ENCODE peak calls at places on chromosomes 12 and 14, in eight cellular contexts. A, D, W, P, Y, M, S and F are unnamed samples.

GRCh38 chr12:13539051-13539450 is 342.5 kb downstream of the EMP1 start:
- DNase-seq in A (no peak), D (no peak), W (no peak), P (no peak), Y (no peak), M (no peak), S (no peak), F (no peak)

GRCh38 chr12:1796515-1797010 is 23.8 kb upstream of the LRTM2 start:
- DNase-seq in A (no peak), D (no peak), W (no peak), P (peak), Y (no peak), M (peak), S (no peak), F (no peak)

GRCh38 chr14:32633214-32633864 is 304.2 kb downstream of the AKAP6 start:
- DNase-seq in A (no peak), D (no peak), W (no peak), P (no peak), Y (no peak), M (no peak), S (no peak), F (no peak)

GRCh38 chr14:23182372-23183014 is 967 bp downstream of the SLC7A8 start:
- DNase-seq in A (no peak), D (no peak), W (no peak), P (peak), Y (no peak), M (no peak), S (no peak), F (peak)

GRCh38 chr12:75684678-75685620 is 173.5 kb upstream of the KRR1 start:
- DNase-seq in A (no peak), D (no peak), W (peak), P (no peak), Y (no peak), M (no peak), S (peak), F (no peak)

GRCh38 chr12:25423355-25423754 is 129.7 kb downstream of the LMNTD1 start:
- DNase-seq in A (no peak), D (no peak), W (peak), P (no peak), Y (no peak), M (no peak), S (no peak), F (no peak)

GRCh38 chr12:125065753-125066570 is 727 bp downstream of the AACS start:
- DNase-seq in A (no peak), D (no peak), W (no peak), P (no peak), Y (no peak), M (no peak), S (no peak), F (no peak)

GRCh38 chr14:54881761-54882401 is 20.7 kb downstream of the GCH1 start:
- DNase-seq in A (no peak), D (no peak), W (no peak), P (peak), Y (no peak), M (peak), S (peak), F (no peak)

GRCh38 chr14:77485901-77486678 is 12.5 kb downstream of the ISM2 start:
- DNase-seq in A (no peak), D (no peak), W (peak), P (no peak), Y (no peak), M (no peak), S (peak), F (no peak)

GRCh38 chr14:74843653-74844052 is 32.3 kb downstream of the PROX2 start:
- DNase-seq in A (no peak), D (no peak), W (peak), P (no peak), Y (no peak), M (no peak), S (peak), F (no peak)

GRCh38 chr14:22535126-22535525 is 53.9 kb downstream of the DAD1 start:
- DNase-seq in A (no peak), D (no peak), W (no peak), P (no peak), Y (no peak), M (no peak), S (no peak), F (no peak)

GRCh38 chr14:50937325-50937724 is 7.0 kb downstream of the PYGL start:
- DNase-seq in A (no peak), D (no peak), W (peak), P (no peak), Y (no peak), M (no peak), S (peak), F (no peak)

GRCh38 chr14:22432348-22432976 is 156.6 kb downstream of the DAD1 start:
- DNase-seq in A (no peak), D (no peak), W (peak), P (no peak), Y (peak), M (peak), S (peak), F (no peak)

GRCh38 chr12:91958816-91959215 is 186.8 kb downstream of the BTG1 start:
- DNase-seq in A (no peak), D (no peak), W (peak), P (no peak), Y (no peak), M (peak), S (peak), F (no peak)

GRCh38 chr12:108284163-108284562 is 54.9 kb downstream of the CMKLR1 start:
- DNase-seq in A (no peak), D (no peak), W (no peak), P (peak), Y (no peak), M (no peak), S (no peak), F (no peak)

GRCh38 chr12:132143328-132144071 is 619 bp downstream of the DDX51 start:
- DNase-seq in A (no peak), D (no peak), W (no peak), P (peak), Y (no peak), M (peak), S (no peak), F (peak)

GRCh38 chr12:28191690-28192089 is 1.4 kb downstream of the CCDC91 start:
- DNase-seq in A (no peak), D (no peak), W (peak), P (no peak), Y (no peak), M (peak), S (peak), F (no peak)

GRCh38 chr12:109820921-109821381 is 12.2 kb downstream of the TRPV4 start:
- DNase-seq in A (no peak), D (no peak), W (no peak), P (no peak), Y (no peak), M (no peak), S (no peak), F (no peak)

DNA sequence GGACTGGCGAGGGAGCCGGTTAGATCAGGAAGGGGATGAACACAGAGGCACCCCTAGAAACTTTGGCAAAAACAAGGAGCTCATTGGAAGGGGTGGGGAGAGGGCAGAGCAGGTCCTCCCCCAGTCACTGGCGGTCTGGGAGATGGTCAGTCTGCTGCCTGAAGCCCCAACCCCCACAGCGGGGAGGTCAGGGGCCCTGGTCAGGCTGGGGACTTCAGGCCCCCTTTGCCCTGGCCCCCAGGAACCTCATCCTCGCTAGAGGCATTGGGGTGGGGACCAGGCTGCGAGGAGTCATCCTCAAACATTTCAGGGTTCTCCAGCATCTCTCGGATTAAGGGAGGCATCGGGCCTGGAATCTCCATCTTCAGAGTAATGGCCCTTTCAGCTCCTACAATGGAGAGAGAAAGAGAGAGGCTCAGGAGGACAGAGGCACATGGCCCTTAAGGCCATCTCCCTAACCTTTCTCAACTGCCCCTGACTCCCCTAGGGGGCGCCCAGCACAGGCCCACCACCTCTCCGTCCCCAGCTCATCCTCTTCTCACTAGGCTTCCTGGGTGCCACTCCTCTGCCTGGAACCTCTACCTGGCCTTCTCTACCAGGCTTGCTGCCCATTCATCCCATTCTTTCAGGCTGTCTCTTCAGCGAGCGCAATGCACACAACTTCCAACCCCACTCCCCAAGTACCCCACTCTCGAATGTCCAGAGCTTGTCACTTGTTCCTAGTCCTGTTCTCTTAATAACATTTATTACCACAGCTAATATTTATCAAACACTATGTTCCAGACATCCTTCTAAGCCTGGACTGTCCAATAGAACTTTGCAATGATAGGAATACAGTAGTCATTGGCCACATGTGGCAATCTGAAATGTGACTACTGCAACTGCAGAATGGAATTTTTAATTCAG is 4.7 kb upstream of the ITGB7 start:
- DNase-seq in A (no peak), D (no peak), W (no peak), P (no peak), Y (no peak), M (peak), S (no peak), F (no peak)
- TF ChIP-seq CTCF in A (peak), D (peak), W (peak), P (no peak), Y (peak), M (peak), S (peak), F (no peak)

DNA sequence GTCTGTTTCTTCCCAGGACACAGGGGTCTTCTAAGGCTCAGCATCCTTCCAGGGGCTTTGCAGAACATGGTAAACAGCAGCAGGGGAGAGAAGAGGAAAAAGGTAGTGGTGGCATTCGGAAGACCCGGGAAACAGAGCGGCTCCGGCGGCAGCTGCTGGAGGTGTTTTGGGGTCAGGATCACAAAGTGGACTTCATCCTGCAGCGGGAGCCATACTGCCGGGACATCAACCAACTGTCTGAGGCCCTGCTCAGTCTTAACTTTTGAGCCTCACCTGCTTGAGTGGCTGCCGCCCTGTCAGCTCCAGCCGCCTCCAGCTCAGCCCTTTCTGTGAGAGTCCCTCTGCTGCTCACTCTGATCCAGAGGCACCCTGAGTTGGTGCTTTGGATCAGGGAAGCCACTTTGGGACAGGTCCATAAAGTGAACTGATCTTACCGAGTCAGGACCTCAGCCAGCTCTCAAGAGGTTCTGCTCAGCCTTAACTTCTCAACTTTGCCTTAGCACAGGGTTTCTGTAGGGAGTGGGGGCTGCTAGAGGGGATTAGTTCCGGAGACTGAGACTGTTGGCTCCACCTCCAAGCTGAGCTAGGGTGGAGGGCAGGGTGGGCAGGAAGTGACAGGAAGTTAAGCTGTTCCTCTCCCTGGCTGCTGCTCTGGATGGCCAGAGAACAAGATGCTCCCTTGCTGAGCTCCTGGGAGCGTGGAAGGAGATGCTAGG is 5.4 kb downstream of the SDR39U1 start:
- DNase-seq in A (no peak), D (no peak), W (no peak), P (no peak), Y (no peak), M (no peak), S (no peak), F (no peak)
- H3K4me3 ChIP-seq in A (no peak), D (no peak), W (no peak), P (no peak), Y (no peak), M (no peak), S (no peak), F (no peak)

DNA sequence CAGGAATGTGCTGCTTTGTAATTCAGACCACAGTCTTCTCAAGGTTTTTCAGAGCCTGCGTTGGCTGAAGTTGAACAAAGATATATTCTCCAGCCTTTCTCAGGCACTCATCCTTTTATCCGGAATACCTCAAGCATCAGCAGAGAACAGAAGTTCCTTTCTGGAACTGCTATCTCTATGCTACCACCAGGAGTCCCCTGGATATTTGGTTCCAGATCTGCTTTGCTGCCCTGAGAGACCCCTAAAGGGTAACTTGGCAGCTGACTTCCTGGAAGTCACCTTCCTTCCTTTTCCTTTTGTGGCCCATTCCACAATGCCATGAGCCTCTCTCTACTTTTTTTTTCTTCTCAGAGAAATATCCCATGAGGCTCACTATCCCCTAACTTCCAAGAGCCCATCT is 188.2 kb downstream of the PLCZ1 start:
- DNase-seq in A (no peak), D (no peak), W (peak), P (no peak), Y (no peak), M (no peak), S (no peak), F (no peak)
- TF ChIP-seq CTCF in A (no peak), D (no peak), W (no peak), P (no peak), Y (no peak), M (no peak), S (peak), F (no peak)

GRCh38 chr12:54004841-54005530 is 3.8 kb upstream of the HOXC8 start:
- DNase-seq in A (no peak), D (no peak), W (no peak), P (no peak), Y (no peak), M (no peak), S (no peak), F (no peak)
- H3K4me3 ChIP-seq in A (no peak), D (no peak), W (no peak), P (no peak), Y (peak), M (no peak), S (no peak), F (no peak)

GRCh38 chr12:49635656-49636055 is 12.3 kb downstream of the PRPF40B start:
- DNase-seq in A (no peak), D (no peak), W (no peak), P (peak), Y (no peak), M (no peak), S (no peak), F (no peak)
- TF ChIP-seq CTCF in A (no peak), D (no peak), W (no peak), P (no peak), Y (no peak), M (no peak), S (no peak), F (no peak)

GRCh38 chr14:68564826-68565760 is 227.8 kb downstream of the ZFP36L1 start:
- DNase-seq in A (no peak), D (no peak), W (peak), P (peak), Y (no peak), M (no peak), S (peak), F (no peak)
- H3K4me3 ChIP-seq in A (no peak), D (no peak), W (no peak), P (no peak), Y (no peak), M (no peak), S (no peak), F (no peak)